ENCODE peak calls at places on chromosome 3, in six cellular contexts. One of them, this sample, is unnamed.

GRCh38 chr3:65893631-65894030 is 145.1 kb downstream of the MAGI1 start:
- DNase-seq in WTC11: no peak
- DNase-seq in GM23338: no peak
- DNase-seq in GM12878: no peak
- DNase-seq in HepG2: no peak
- DNase-seq in H1: no peak
- DNase-seq in this sample: no peak

GRCh38 chr3:126827121-126827520 is 123.1 kb downstream of the CHCHD6 start:
- DNase-seq in WTC11: no peak
- DNase-seq in GM23338: no peak
- DNase-seq in GM12878: no peak
- DNase-seq in HepG2: no peak
- DNase-seq in H1: no peak
- DNase-seq in this sample: no peak

GRCh38 chr3:128950223-128950938 is 43.5 kb downstream of the CFAP92 start:
- DNase-seq in GM23338: peak; percentile 50
- DNase-seq in HepG2: peak; percentile 80
- DNase-seq in WTC11: no peak
- DNase-seq in GM12878: no peak
- DNase-seq in H1: no peak
- DNase-seq in this sample: peak; percentile 14

GRCh38 chr3:125433611-125434041 is 58.5 kb upstream of the ZNF148 start:
- DNase-seq in GM23338: no peak
- DNase-seq in GM12878: no peak
- DNase-seq in WTC11: no peak
- DNase-seq in HepG2: no peak
- DNase-seq in H1: no peak
- DNase-seq in this sample: peak; percentile 19

GRCh38 chr3:11662392-11662990 is 18.8 kb upstream of the VGLL4 start:
- DNase-seq in GM12878: no peak
- DNase-seq in WTC11: no peak
- DNase-seq in GM23338: peak; percentile 62
- DNase-seq in H1: no peak
- DNase-seq in HepG2: peak; percentile 29
- DNase-seq in this sample: no peak

GRCh38 chr3:138938056-138938876 is 8.7 kb downstream of the FOXL2 start:
- DNase-seq in WTC11: peak; percentile 56
- DNase-seq in GM12878: no peak
- DNase-seq in H1: no peak
- DNase-seq in HepG2: no peak
- DNase-seq in GM23338: peak; percentile 73
- DNase-seq in this sample: no peak

GRCh38 chr3:190585771-190586630 is 72.1 kb downstream of the IL1RAP start:
- DNase-seq in WTC11: no peak
- DNase-seq in GM12878: no peak
- DNase-seq in HepG2: peak; percentile 60
- DNase-seq in GM23338: peak; percentile 63
- DNase-seq in H1: peak; percentile 43
- DNase-seq in this sample: no peak

GRCh38 chr3:175288616-175289015 is 429.5 kb downstream of the NAALADL2 start:
- DNase-seq in H1: no peak
- DNase-seq in GM12878: no peak
- DNase-seq in HepG2: no peak
- DNase-seq in GM23338: no peak
- DNase-seq in WTC11: no peak
- DNase-seq in this sample: no peak

GRCh38 chr3:21839181-21839580 is 88.2 kb upstream of the ZNF385D start:
- DNase-seq in WTC11: no peak
- DNase-seq in HepG2: no peak
- DNase-seq in GM12878: no peak
- DNase-seq in GM23338: no peak
- DNase-seq in H1: no peak
- DNase-seq in this sample: no peak

GRCh38 chr3:149037684-149038083 is 46.3 kb downstream of the GYG1 start:
- DNase-seq in GM23338: no peak
- DNase-seq in WTC11: no peak
- DNase-seq in H1: no peak
- DNase-seq in GM12878: no peak
- DNase-seq in HepG2: peak; percentile 63
- DNase-seq in this sample: no peak

GRCh38 chr3:125140011-125140813 is 72.3 kb downstream of the SLC12A8 start:
- DNase-seq in H1: no peak
- DNase-seq in GM23338: no peak
- DNase-seq in HepG2: no peak
- DNase-seq in GM12878: no peak
- DNase-seq in WTC11: no peak
- DNase-seq in this sample: no peak

GRCh38 chr3:98521897-98522537 is 685 bp downstream of the CLDND1 start:
- DNase-seq in WTC11: peak; percentile 19
- DNase-seq in GM23338: peak; percentile 60
- DNase-seq in HepG2: peak; percentile 32
- DNase-seq in H1: no peak
- DNase-seq in GM12878: no peak
- DNase-seq in this sample: peak; percentile 14

GRCh38 chr3:46930945-46931403 is 45.6 kb downstream of the CCDC12 start:
- DNase-seq in WTC11: no peak
- DNase-seq in H1: no peak
- DNase-seq in GM12878: no peak
- DNase-seq in GM23338: no peak
- DNase-seq in HepG2: no peak
- DNase-seq in this sample: no peak

DNA sequence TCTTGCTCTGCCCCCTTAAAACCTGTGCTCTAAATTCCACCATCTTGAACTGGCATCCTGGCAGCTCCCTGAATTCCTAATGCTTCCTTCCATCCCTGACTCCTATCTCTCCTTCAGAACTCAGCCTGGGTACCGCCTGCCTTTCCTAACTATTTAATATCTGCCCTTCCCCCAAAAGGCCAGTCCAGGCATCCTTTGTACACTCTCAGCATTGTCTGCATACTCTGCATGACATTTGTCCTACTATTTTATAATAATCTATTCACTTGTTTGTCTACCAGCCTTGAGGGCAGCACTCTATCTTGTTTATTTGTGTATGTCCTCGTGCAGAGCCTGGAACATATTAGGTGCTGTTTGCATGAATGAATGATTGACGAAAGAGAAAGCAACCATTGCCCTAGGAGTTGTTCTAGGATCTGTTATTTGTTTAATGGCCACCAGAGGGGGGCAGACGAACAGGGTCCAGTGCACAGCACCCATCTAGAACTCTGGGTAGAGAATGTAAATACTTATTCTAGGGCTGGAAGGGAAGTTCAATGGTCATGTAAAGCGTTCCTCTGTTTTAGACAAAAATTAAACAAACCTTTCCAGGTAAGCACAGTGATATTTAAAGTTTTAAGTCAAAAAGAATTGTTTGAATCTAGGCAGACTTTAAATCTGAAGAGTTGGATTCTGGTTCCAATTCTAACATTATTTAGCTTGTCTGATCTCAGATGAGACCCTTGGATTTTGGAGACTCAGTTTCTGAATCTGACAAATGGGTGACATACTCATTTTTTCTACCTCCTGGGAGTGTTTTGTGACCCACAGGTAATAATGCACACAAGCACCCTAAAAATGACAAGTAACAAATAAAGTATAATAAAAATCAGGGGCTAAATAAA is 125.8 kb upstream of the GALNT15 start:
- DNase-seq in H1: peak; percentile 2
- DNase-seq in HepG2: peak; percentile 72
- DNase-seq in WTC11: peak; percentile 18
- DNase-seq in GM12878: peak; percentile 24
- DNase-seq in GM23338: peak; percentile 82
- DNase-seq in this sample: peak; percentile 73
- TF ChIP-seq CREB1 in H1: no peak
- TF ChIP-seq CREB1 in HepG2: no peak
- TF ChIP-seq CREB1 in WTC11: no peak
- TF ChIP-seq CREB1 in GM12878: no peak
- TF ChIP-seq CREB1 in GM23338: no peak
- TF ChIP-seq CREB1 in this sample: no peak

DNA sequence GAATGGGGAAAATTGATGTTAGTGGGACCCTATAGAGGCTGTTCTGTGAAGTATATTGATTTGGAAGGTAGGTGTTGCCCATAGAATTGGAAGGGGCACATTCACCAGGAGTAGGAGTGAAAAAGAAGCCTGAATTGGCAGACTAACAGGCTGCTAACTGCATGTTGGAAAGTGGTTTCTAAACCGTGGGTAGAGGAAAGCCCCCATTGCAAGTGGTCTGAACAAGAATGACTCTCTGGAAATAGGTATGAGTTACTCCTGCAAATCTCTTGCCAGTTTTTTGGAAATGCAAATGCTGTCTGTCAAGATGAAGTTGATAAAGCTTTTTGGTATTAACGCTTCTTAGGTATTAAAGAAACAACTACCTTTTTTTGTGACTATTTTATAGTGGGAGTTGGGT is 3.5 kb downstream of the UBE2E1 start:
- DNase-seq in WTC11: no peak
- DNase-seq in HepG2: no peak
- DNase-seq in GM23338: no peak
- DNase-seq in H1: no peak
- DNase-seq in GM12878: no peak
- DNase-seq in this sample: no peak
- TF ChIP-seq CREB1 in WTC11: no peak
- TF ChIP-seq CREB1 in HepG2: no peak
- TF ChIP-seq CREB1 in GM23338: no peak
- TF ChIP-seq CREB1 in H1: no peak
- TF ChIP-seq CREB1 in GM12878: no peak
- TF ChIP-seq CREB1 in this sample: no peak

GRCh38 chr3:9468460-9468859 is 71.0 kb downstream of the SETD5 start:
- DNase-seq in WTC11: no peak
- DNase-seq in GM23338: no peak
- DNase-seq in HepG2: no peak
- DNase-seq in H1: no peak
- DNase-seq in GM12878: no peak
- DNase-seq in this sample: peak; percentile 43
- TF ChIP-seq CREB1 in WTC11: no peak
- TF ChIP-seq CREB1 in GM23338: no peak
- TF ChIP-seq CREB1 in HepG2: no peak
- TF ChIP-seq CREB1 in H1: no peak
- TF ChIP-seq CREB1 in GM12878: no peak
- TF ChIP-seq CREB1 in this sample: no peak

DNA sequence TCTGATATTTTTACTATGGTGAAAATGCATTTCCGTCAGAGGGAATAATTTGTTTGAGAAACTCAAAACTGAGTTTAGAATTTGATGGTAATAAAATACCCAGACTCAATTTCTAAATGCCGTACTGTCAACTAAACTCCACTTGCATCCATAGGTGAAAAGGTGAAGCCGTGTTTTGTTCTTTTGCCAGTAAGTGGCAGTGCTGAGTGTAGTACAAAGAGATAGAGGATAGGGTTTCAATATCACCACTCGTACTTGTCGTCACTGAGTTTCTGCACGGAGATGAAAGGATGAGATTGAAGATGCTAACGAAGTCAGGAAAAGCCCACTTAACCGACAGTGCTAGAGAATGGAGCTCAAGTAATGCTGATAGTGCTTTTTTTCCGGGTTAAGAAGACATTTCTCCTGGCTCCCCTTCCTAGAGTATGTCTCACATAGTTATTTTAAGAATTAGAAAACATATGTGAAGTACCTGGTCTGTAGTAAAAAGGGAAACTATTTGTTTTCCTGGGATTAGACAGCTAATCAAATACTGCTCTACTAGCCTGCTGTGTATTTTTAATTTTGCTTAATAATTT is 345.1 kb downstream of the IL5RA start:
- DNase-seq in HepG2: peak; percentile 9
- DNase-seq in GM12878: no peak
- DNase-seq in H1: no peak
- DNase-seq in WTC11: no peak
- DNase-seq in GM23338: peak; percentile 66
- DNase-seq in this sample: no peak
- TF ChIP-seq CREB1 in HepG2: no peak
- TF ChIP-seq CREB1 in GM12878: no peak
- TF ChIP-seq CREB1 in H1: no peak
- TF ChIP-seq CREB1 in WTC11: no peak
- TF ChIP-seq CREB1 in GM23338: no peak
- TF ChIP-seq CREB1 in this sample: no peak

GRCh38 chr3:105094588-105094987 is 272.1 kb upstream of the ALCAM start:
- DNase-seq in HepG2: no peak
- DNase-seq in WTC11: no peak
- DNase-seq in H1: no peak
- DNase-seq in GM12878: no peak
- DNase-seq in GM23338: peak; percentile 10
- DNase-seq in this sample: no peak
- TF ChIP-seq CREB1 in HepG2: no peak
- TF ChIP-seq CREB1 in WTC11: no peak
- TF ChIP-seq CREB1 in H1: no peak
- TF ChIP-seq CREB1 in GM12878: no peak
- TF ChIP-seq CREB1 in GM23338: no peak
- TF ChIP-seq CREB1 in this sample: no peak

GRCh38 chr3:39933986-39934693 is 124.7 kb downstream of the MYRIP start:
- DNase-seq in GM12878: no peak
- DNase-seq in GM23338: no peak
- DNase-seq in HepG2: no peak
- DNase-seq in H1: no peak
- DNase-seq in WTC11: no peak
- DNase-seq in this sample: no peak
- TF ChIP-seq CREB1 in GM12878: no peak
- TF ChIP-seq CREB1 in GM23338: no peak
- TF ChIP-seq CREB1 in HepG2: no peak
- TF ChIP-seq CREB1 in H1: no peak
- TF ChIP-seq CREB1 in WTC11: no peak
- TF ChIP-seq CREB1 in this sample: no peak

GRCh38 chr3:101038393-101038792 is 45.2 kb upstream of the ABI3BP start:
- DNase-seq in GM12878: no peak
- DNase-seq in WTC11: no peak
- DNase-seq in GM23338: no peak
- DNase-seq in HepG2: no peak
- DNase-seq in H1: no peak
- DNase-seq in this sample: no peak

GRCh38 chr3:101037613-101038012 is 44.4 kb upstream of the ABI3BP start:
- DNase-seq in H1: no peak
- DNase-seq in GM23338: no peak
- DNase-seq in GM12878: no peak
- DNase-seq in HepG2: no peak
- DNase-seq in WTC11: no peak
- DNase-seq in this sample: no peak

GRCh38 chr3:101038880-101039279 is 45.7 kb upstream of the ABI3BP start:
- DNase-seq in GM12878: no peak
- DNase-seq in H1: no peak
- DNase-seq in WTC11: no peak
- DNase-seq in GM23338: no peak
- DNase-seq in HepG2: no peak
- DNase-seq in this sample: no peak

GRCh38 chr3:101036676-101037075 is 43.5 kb upstream of the ABI3BP start:
- DNase-seq in WTC11: no peak
- DNase-seq in HepG2: no peak
- DNase-seq in GM23338: no peak
- DNase-seq in H1: no peak
- DNase-seq in GM12878: no peak
- DNase-seq in this sample: no peak

DNA sequence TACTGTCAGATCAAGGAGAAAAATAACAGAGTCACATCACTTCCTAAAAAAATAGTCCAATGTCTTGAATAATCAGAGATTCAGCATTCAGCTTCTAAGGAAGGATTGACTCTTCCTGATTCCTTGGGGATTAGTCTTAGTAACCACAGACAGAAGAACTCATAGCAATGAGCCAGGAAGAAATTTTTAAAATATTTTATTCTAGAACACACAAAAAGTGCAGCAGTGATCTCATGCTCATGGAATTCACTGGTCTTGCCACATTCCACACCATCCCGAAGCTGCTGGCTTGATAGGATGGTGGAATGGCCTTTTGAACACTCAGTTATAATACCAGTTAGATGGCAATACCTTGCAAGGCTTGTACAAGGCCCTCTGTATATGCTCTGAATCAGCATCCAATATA is 43.0 kb upstream of the ABI3BP start:
- DNase-seq in H1: peak; percentile 21
- DNase-seq in HepG2: peak; percentile 11
- DNase-seq in GM12878: no peak
- DNase-seq in GM23338: peak; percentile 64
- DNase-seq in WTC11: no peak
- DNase-seq in this sample: no peak
- TF ChIP-seq CREB1 in H1: no peak
- TF ChIP-seq CREB1 in HepG2: no peak
- TF ChIP-seq CREB1 in GM12878: no peak
- TF ChIP-seq CREB1 in GM23338: no peak
- TF ChIP-seq CREB1 in WTC11: no peak
- TF ChIP-seq CREB1 in this sample: no peak